ENCODE peak calls at places on chromosomes 1 and 21, in four cellular contexts. N is K562, R is IMR-90, Q is GM12878. U is an unnamed sample.

GRCh38 chr1:104636581-104636980 is 886.9 kb downstream of the AMY1C start:
- DNase-seq in N (no peak), R (no peak), Q (no peak), U (peak)

GRCh38 chr1:182702826-182703524 is 18.6 kb upstream of the RGS8 start:
- DNase-seq in N (no peak), R (no peak), Q (no peak), U (no peak)

GRCh38 chr1:218412181-218412580 is 67.0 kb downstream of the TGFB2 start:
- DNase-seq in N (no peak), R (peak), Q (no peak), U (no peak)

GRCh38 chr1:78673120-78673519 is 23.5 kb downstream of the IFI44 start:
- DNase-seq in N (no peak), R (no peak), Q (no peak), U (peak)

GRCh38 chr1:53943090-53943489 is 2.4 kb downstream of the IFT25 start:
- DNase-seq in N (no peak), R (no peak), Q (no peak), U (no peak)

GRCh38 chr1:240114222-240114621 is 22.5 kb downstream of the FMN2 start:
- DNase-seq in N (no peak), R (no peak), Q (no peak), U (no peak)

GRCh38 chr1:199223936-199224335 is 585.1 kb downstream of the PTPRC start:
- DNase-seq in N (no peak), R (peak), Q (no peak), U (no peak)

GRCh38 chr21:32371913-32372314 is 20.9 kb downstream of the URB1 start:
- DNase-seq in N (no peak), R (peak), Q (no peak), U (peak)

GRCh38 chr1:44576456-44577150 is 97.7 kb downstream of the TMEM53 start:
- DNase-seq in N (no peak), R (no peak), Q (no peak), U (no peak)

GRCh38 chr1:84348240-84348555 is 46.7 kb downstream of the SAMD13 start:
- DNase-seq in N (peak), R (peak), Q (no peak), U (no peak)

GRCh38 chr1:14959295-14959694 is 194.3 kb upstream of the TMEM51 start:
- DNase-seq in N (no peak), R (no peak), Q (no peak), U (no peak)

GRCh38 chr1:8687539-8687938 is 129.9 kb downstream of the RERE start:
- DNase-seq in N (no peak), R (no peak), Q (no peak), U (no peak)

GRCh38 chr1:201119206-201119814 is 7.1 kb upstream of the CACNA1S start:
- DNase-seq in N (peak), R (peak), Q (no peak), U (peak)

GRCh38 chr1:60596791-60597748 is 485.3 kb upstream of the NFIA start:
- DNase-seq in N (no peak), R (no peak), Q (no peak), U (no peak)

GRCh38 chr1:174982971-174983689 is 16.6 kb upstream of the CACYBP start:
- DNase-seq in N (peak), R (peak), Q (no peak), U (peak)

GRCh38 chr21:27359141-27359540 is 392.3 kb upstream of the ADAMTS5 start:
- DNase-seq in N (no peak), R (peak), Q (no peak), U (no peak)

GRCh38 chr1:6198646-6199297 is 623 bp downstream of the RPL22 start:
- DNase-seq in N (peak), R (no peak), Q (no peak), U (no peak)

GRCh38 chr21:15139881-15140280 is 75.1 kb upstream of the NRIP1 start:
- DNase-seq in N (no peak), R (no peak), Q (no peak), U (no peak)

GRCh38 chr1:180674603-180675530 is 43.0 kb downstream of the XPR1 start:
- DNase-seq in N (peak), R (peak), Q (no peak), U (peak)

GRCh38 chr1:9198538-9199361 is 35.8 kb upstream of the H6PD start:
- DNase-seq in N (no peak), R (peak), Q (no peak), U (no peak)

GRCh38 chr1:107531065-107531908 is 390.4 kb downstream of the NTNG1 start:
- DNase-seq in N (no peak), R (no peak), Q (no peak), U (no peak)

GRCh38 chr1:212797681-212798080 is 6.0 kb downstream of the TATDN3 start:
- DNase-seq in N (no peak), R (peak), Q (no peak), U (no peak)

GRCh38 chr1:19445417-19446342 is 39.7 kb downstream of the CAPZB start:
- DNase-seq in N (no peak), R (no peak), Q (no peak), U (peak)

GRCh38 chr1:222923506-222923905 is 108.7 kb downstream of the DISP1 start:
- DNase-seq in N (no peak), R (peak), Q (no peak), U (no peak)

GRCh38 chr1:67213164-67213563 is 46.9 kb downstream of the IL23R start:
- DNase-seq in N (peak), R (peak), Q (no peak), U (peak)

GRCh38 chr21:31677047-31677446 is 17.6 kb downstream of the SOD1 start:
- DNase-seq in N (no peak), R (no peak), Q (no peak), U (no peak)

GRCh38 chr1:166133857-166134256 is 32.9 kb downstream of the FAM78B start:
- DNase-seq in N (no peak), R (no peak), Q (no peak), U (no peak)

GRCh38 chr1:166132496-166132895 is 34.3 kb downstream of the FAM78B start:
- DNase-seq in N (no peak), R (no peak), Q (no peak), U (no peak)

GRCh38 chr1:166136252-166136651 is 30.5 kb downstream of the FAM78B start:
- DNase-seq in N (no peak), R (no peak), Q (no peak), U (no peak)

GRCh38 chr1:166136699-166137401 is 30.0 kb downstream of the FAM78B start:
- DNase-seq in N (no peak), R (no peak), Q (no peak), U (no peak)

GRCh38 chr1:166133276-166133841 is 33.4 kb downstream of the FAM78B start:
- DNase-seq in N (peak), R (no peak), Q (no peak), U (peak)
- TF ChIP-seq ELK1 in N (no peak), R (no peak), Q (no peak), U (no peak)

GRCh38 chr21:44950016-44950326 is 10.1 kb downstream of the SLX9 start:
- DNase-seq in N (no peak), R (no peak), Q (no peak), U (no peak)

GRCh38 chr21:44947930-44948331 is 8.1 kb downstream of the SLX9 start:
- DNase-seq in N (no peak), R (no peak), Q (no peak), U (no peak)

GRCh38 chr21:44950351-44950750 is 10.5 kb downstream of the SLX9 start:
- DNase-seq in N (no peak), R (no peak), Q (no peak), U (no peak)

GRCh38 chr21:44948426-44949120 is 8.7 kb downstream of the SLX9 start:
- DNase-seq in N (no peak), R (no peak), Q (no peak), U (no peak)

GRCh38 chr21:44949161-44950015 is 9.6 kb downstream of the SLX9 start:
- DNase-seq in N (peak), R (peak), Q (no peak), U (peak)
- TF ChIP-seq ELK1 in N (no peak), R (no peak), Q (no peak), U (no peak)

GRCh38 chr1:151613275-151613867 is 1.5 kb downstream of the SNX27 start:
- DNase-seq in N (peak), R (no peak), Q (no peak), U (no peak)

GRCh38 chr1:151612506-151613274 is 840 bp downstream of the SNX27 start:
- DNase-seq in N (peak), R (no peak), Q (no peak), U (peak)

GRCh38 chr1:151610142-151610541 is 1.7 kb upstream of the SNX27 start:
- DNase-seq in N (no peak), R (no peak), Q (no peak), U (no peak)

GRCh38 chr1:151611832-151612505 is at the start of gene SNX27:
- DNase-seq in N (peak), R (peak), Q (peak), U (peak)

GRCh38 chr1:151611288-151611790 is 511 bp upstream of the SNX27 start:
- DNase-seq in N (peak), R (peak), Q (no peak), U (peak)
- TF ChIP-seq ELK1 in N (no peak), R (no peak), Q (no peak), U (no peak)

GRCh38 chr1:1254667-1254998 is 8.1 kb upstream of the C1QTNF12 start:
- DNase-seq in N (no peak), R (no peak), Q (no peak), U (no peak)
- TF ChIP-seq ELK1 in N (no peak), R (no peak), Q (no peak), U (no peak)

GRCh38 chr1:30104551-30104950 is 618.8 kb downstream of the MATN1 start:
- DNase-seq in N (no peak), R (no peak), Q (no peak), U (no peak)
- TF ChIP-seq ELK1 in N (no peak), R (no peak), Q (no peak), U (no peak)

U was measured in A549.